ENCODE peak calls at places on chromosomes 4 and X, in seven cellular contexts. P is H1, Q is HepG2, G is HCT116, O is GM12878, W is SK-N-SH, Y is K562. E is an unnamed sample.

GRCh38 chr4:146585761-146586333 is 52.8 kb upstream of the POU4F2 start:
- DNase-seq in P (no peak), Q (no peak), G (no peak), O (no peak), W (no peak), Y (no peak), E (no peak)

GRCh38 chr4:10115657-10116624 is 658 bp downstream of the WDR1 start:
- DNase-seq in P (no peak), Q (peak; percentile 58), G (peak; percentile 28), O (peak; percentile 23), W (peak; percentile 74), Y (peak; percentile 85), E (peak; percentile 64)

GRCh38 chr4:147246096-147246495 is 234.8 kb upstream of the EDNRA start:
- DNase-seq in P (no peak), Q (no peak), G (no peak), O (no peak), W (no peak), Y (no peak), E (no peak)

GRCh38 chr4:22625301-22625700 is 67.4 kb upstream of the GBA3 start:
- DNase-seq in P (no peak), Q (peak; percentile 3), G (no peak), O (no peak), W (no peak), Y (no peak), E (no peak)

GRCh38 chr4:72432282-72432681 is 136.7 kb downstream of the ADAMTS3 start:
- DNase-seq in P (no peak), Q (no peak), G (no peak), O (no peak), W (no peak), Y (no peak), E (no peak)

GRCh38 chrX:139889760-139890159 is 43.1 kb downstream of the ATP11C start:
- DNase-seq in P (no peak), Q (no peak), G (no peak), O (no peak), W (no peak), Y (no peak), E (no peak)

GRCh38 chr4:138259801-138260200 is 17.7 kb upstream of the SLC7A11 start:
- DNase-seq in P (no peak), Q (no peak), G (peak; percentile 21), O (no peak), W (no peak), Y (no peak), E (no peak)

GRCh38 chr4:185142911-185143595 is at the start of gene SLC25A4:
- DNase-seq in P (no peak), Q (peak; percentile 77), G (peak; percentile 28), O (peak; percentile 50), W (peak; percentile 99), Y (peak; percentile 96), E (peak; percentile 85)

GRCh38 chr4:107213880-107214279 is 177.8 kb upstream of the DKK2 start:
- DNase-seq in P (no peak), Q (no peak), G (no peak), O (no peak), W (no peak), Y (no peak), E (no peak)

GRCh38 chr4:60452259-60452658 is 747.9 kb upstream of the ADGRL3 start:
- DNase-seq in P (no peak), Q (no peak), G (no peak), O (no peak), W (peak; percentile 23), Y (no peak), E (no peak)

GRCh38 chr4:163681208-163681821 is 186.8 kb downstream of the TMA16 start:
- DNase-seq in P (no peak), Q (peak; percentile 35), G (peak; percentile 38), O (no peak), W (peak; percentile 48), Y (peak; percentile 39), E (peak; percentile 41)

GRCh38 chr4:159191989-159192388 is 89.1 kb downstream of the RAPGEF2 start:
- DNase-seq in P (no peak), Q (peak; percentile 65), G (peak; percentile 51), O (no peak), W (no peak), Y (no peak), E (peak; percentile 6)

GRCh38 chr4:23903859-23904438 is 14.1 kb upstream of the PPARGC1A start:
- DNase-seq in P (no peak), Q (no peak), G (no peak), O (no peak), W (no peak), Y (no peak), E (no peak)

GRCh38 chr4:40662962-40663604 is 33.4 kb upstream of the RBM47 start:
- DNase-seq in P (no peak), Q (peak; percentile 68), G (no peak), O (peak; percentile 82), W (no peak), Y (no peak), E (no peak)

GRCh38 chr4:163548481-163549243 is 54.2 kb downstream of the TMA16 start:
- DNase-seq in P (no peak), Q (peak; percentile 37), G (no peak), O (no peak), W (peak; percentile 52), Y (peak; percentile 18), E (peak; percentile 21)

GRCh38 chr4:17624821-17625220 is 10.4 kb downstream of the MED28 start:
- DNase-seq in P (no peak), Q (no peak), G (no peak), O (no peak), W (no peak), Y (no peak), E (no peak)

GRCh38 chr4:53734584-53735363 is 143.5 kb upstream of the LNX1 start:
- DNase-seq in P (no peak), Q (no peak), G (no peak), O (no peak), W (no peak), Y (no peak), E (no peak)

GRCh38 chr4:140163029-140163810 is 9.2 kb upstream of the MAML3 start:
- DNase-seq in P (no peak), Q (no peak), G (no peak), O (no peak), W (no peak), Y (no peak), E (no peak)

GRCh38 chr4:122710434-122711308 is 21.8 kb upstream of the BBS12 start:
- DNase-seq in P (no peak), Q (no peak), G (no peak), O (no peak), W (no peak), Y (no peak), E (no peak)

GRCh38 chrX:39525758-39526157 is 572.0 kb downstream of the BCOR start:
- DNase-seq in P (no peak), Q (no peak), G (no peak), O (no peak), W (no peak), Y (no peak), E (no peak)

GRCh38 chr4:186149872-186150271 is 41.5 kb upstream of the CYP4V2 start:
- DNase-seq in P (peak; percentile 49), Q (peak; percentile 39), G (no peak), O (no peak), W (no peak), Y (no peak), E (no peak)

GRCh38 chr4:174592985-174593335 is 70.7 kb upstream of the HPGD start:
- DNase-seq in P (no peak), Q (no peak), G (no peak), O (no peak), W (no peak), Y (no peak), E (no peak)

GRCh38 chr4:139607302-139608060 is 51.5 kb upstream of the SETD7 start:
- DNase-seq in P (no peak), Q (no peak), G (no peak), O (no peak), W (no peak), Y (no peak), E (no peak)

GRCh38 chrX:123167621-123168020 is 16.5 kb upstream of the GRIA3 start:
- DNase-seq in P (no peak), Q (no peak), G (no peak), O (no peak), W (no peak), Y (no peak), E (no peak)

GRCh38 chr4:135508006-135508714 is 1306.6 kb upstream of the PABPC4L start:
- DNase-seq in P (no peak), Q (no peak), G (peak; percentile 88), O (no peak), W (no peak), Y (no peak), E (no peak)

GRCh38 chr4:2174061-2174460 is 67.9 kb downstream of the HAUS3 start:
- DNase-seq in P (no peak), Q (no peak), G (no peak), O (no peak), W (no peak), Y (no peak), E (no peak)

GRCh38 chr4:153409924-153410501 is 56.1 kb upstream of the TMEM131L start:
- DNase-seq in P (no peak), Q (no peak), G (no peak), O (no peak), W (no peak), Y (peak; percentile 60), E (no peak)

GRCh38 chrX:9682456-9682855 is 83.2 kb downstream of the GPR143 start:
- DNase-seq in P (no peak), Q (no peak), G (no peak), O (no peak), W (no peak), Y (no peak), E (peak; percentile 3)

GRCh38 chr4:165905405-165906027 is 32.5 kb downstream of the TLL1 start:
- DNase-seq in P (no peak), Q (no peak), G (no peak), O (no peak), W (no peak), Y (no peak), E (no peak)

GRCh38 chrX:46648660-46649059 is 75.1 kb downstream of the CHST7 start:
- DNase-seq in P (no peak), Q (no peak), G (no peak), O (no peak), W (no peak), Y (no peak), E (no peak)

GRCh38 chr4:71260544-71260943 is 78.3 kb upstream of the SLC4A4 start:
- DNase-seq in P (no peak), Q (no peak), G (no peak), O (no peak), W (no peak), Y (no peak), E (no peak)
- TF ChIP-seq JUND in P (no peak), Q (no peak), G (no peak), O (no peak), W (no peak), Y (no peak), E (no peak)

GRCh38 chr4:168811793-168812651 is 198.0 kb downstream of the CBR4 start:
- DNase-seq in P (no peak), Q (no peak), G (no peak), O (no peak), W (no peak), Y (no peak), E (peak; percentile 58)
- TF ChIP-seq JUND in P (no peak), Q (no peak), G (no peak), O (no peak), W (peak; percentile 47), Y (no peak), E (no peak)

GRCh38 chr4:67556426-67556825 is 2.1 kb upstream of the STAP1 start:
- DNase-seq in P (no peak), Q (no peak), G (no peak), O (no peak), W (no peak), Y (no peak), E (no peak)
- TF ChIP-seq JUND in P (no peak), Q (no peak), G (no peak), O (no peak), W (no peak), Y (no peak), E (no peak)

GRCh38 chr4:178174756-178175155 is 732.5 kb upstream of the AGA start:
- DNase-seq in P (no peak), Q (no peak), G (no peak), O (no peak), W (no peak), Y (no peak), E (no peak)
- TF ChIP-seq JUND in P (no peak), Q (no peak), G (no peak), O (no peak), W (no peak), Y (no peak), E (no peak)

E was measured in T47D.